ENCODE peak calls at places on chromosomes 2 and 18, in eight cellular contexts. S is left ventricle myocardium superior; F is EL; I is hypothalamus; E is activated T-cell treated with anti-CD3 and anti-CD28 coated beads for 48 hours; M is NCI-H1092; K is activated naive CD8-positive, alpha-beta T cell treated with anti-CD3 and anti-CD28 coated beads, Interleukin-2, amount 50 U/mL, for 24 hours; W is stomach. N is an unnamed sample.
A peak's percentile ranks its signal among the peaks of the same experiment; 100 is the strongest.

GRCh38 chr2:66903126-66903654 is 468.3 kb downstream of the MEIS1 start:
- DNase-seq in S (no peak), F (no peak), I (no peak), E (no peak), M (no peak), K (no peak), W (no peak), N (no peak)

GRCh38 chr2:233331536-233331935 is 22.8 kb upstream of the DGKD start:
- DNase-seq in S (peak; percentile 54), F (no peak), I (no peak), E (peak; percentile 42), M (no peak), K (peak; percentile 64), W (peak; percentile 60), N (peak; percentile 82)

GRCh38 chr2:157427003-157427921 is 16.6 kb downstream of the CYTIP start:
- DNase-seq in S (no peak), F (no peak), I (no peak), E (no peak), M (no peak), K (no peak), W (no peak), N (no peak)

GRCh38 chr2:113283704-113284284 is 5.1 kb upstream of the PAX8 start:
- DNase-seq in S (peak; percentile 60), F (peak; percentile 96), I (no peak), E (no peak), M (no peak), K (no peak), W (peak; percentile 83), N (no peak)

GRCh38 chr2:65357959-65358294 is 74.5 kb downstream of the SPRED2 start:
- DNase-seq in S (no peak), F (no peak), I (no peak), E (no peak), M (no peak), K (no peak), W (no peak), N (no peak)

GRCh38 chr2:172710584-172711024 is 25.0 kb upstream of the RAPGEF4 start:
- DNase-seq in S (no peak), F (peak; percentile 77), I (no peak), E (peak; percentile 9), M (peak; percentile 20), K (peak; percentile 34), W (no peak), N (no peak)

GRCh38 chr18:32868424-32868823 is 95.6 kb upstream of the KLHL14 start:
- DNase-seq in S (no peak), F (no peak), I (no peak), E (no peak), M (no peak), K (no peak), W (no peak), N (no peak)

GRCh38 chr2:71884303-71885042 is 263.2 kb downstream of the CYP26B1 start:
- DNase-seq in S (no peak), F (peak; percentile 75), I (no peak), E (no peak), M (no peak), K (no peak), W (no peak), N (no peak)

GRCh38 chr2:131556998-131557397 is 29.3 kb downstream of the CCDC74A start:
- DNase-seq in S (no peak), F (no peak), I (no peak), E (no peak), M (no peak), K (no peak), W (no peak), N (no peak)

GRCh38 chr2:229133155-229133772 is 137.8 kb downstream of the PID1 start:
- DNase-seq in S (no peak), F (peak; percentile 36), I (no peak), E (no peak), M (peak; percentile 45), K (no peak), W (no peak), N (no peak)

GRCh38 chr2:224372624-224373023 is 29.3 kb downstream of the FAM124B start:
- DNase-seq in S (no peak), F (no peak), I (no peak), E (no peak), M (no peak), K (no peak), W (no peak), N (no peak)

GRCh38 chr2:37301408-37301807 is 23.2 kb downstream of the PRKD3 start:
- DNase-seq in S (no peak), F (peak; percentile 28), I (no peak), E (no peak), M (no peak), K (no peak), W (no peak), N (no peak)

GRCh38 chr2:174631009-174631981 is 33.7 kb upstream of the WIPF1 start:
- DNase-seq in S (no peak), F (peak; percentile 89), I (no peak), E (no peak), M (no peak), K (no peak), W (no peak), N (no peak)

GRCh38 chr2:17752892-17753802 is 463 bp downstream of the SMC6 start:
- DNase-seq in S (peak; percentile 66), F (peak; percentile 72), I (peak; percentile 84), E (peak; percentile 42), M (no peak), K (peak; percentile 50), W (peak; percentile 56), N (no peak)

GRCh38 chr2:143514413-143514812 is 385.2 kb downstream of the ARHGAP15 start:
- DNase-seq in S (no peak), F (no peak), I (no peak), E (no peak), M (no peak), K (no peak), W (no peak), N (no peak)